ENCODE peak calls at places on chromosomes 7 and 10, in five cellular contexts. J is glutamatergic neuron, U is upper lobe of right lung, Q is fibroblast of lung, M is breast epithelium. W is an unnamed sample.

GRCh38 chr7:42502022-42502421 is 265.0 kb upstream of the GLI3 start:
- DNase-seq in J (no peak), U (no peak), M (no peak), Q (peak), W (no peak)

GRCh38 chr10:112435013-112435619 is 11.6 kb downstream of the ZDHHC6 start:
- DNase-seq in U (no peak), Q (peak), M (no peak), J (no peak), W (no peak)

GRCh38 chr7:132251327-132251659 is 325.0 kb downstream of the PLXNA4 start:
- DNase-seq in U (peak), Q (peak), M (peak), J (no peak), W (no peak)

GRCh38 chr10:114628106-114628505 is 30.0 kb downstream of the ABLIM1 start:
- DNase-seq in Q (no peak), U (no peak), M (no peak), J (no peak), W (no peak)

GRCh38 chr10:63866075-63866746 is 345.0 kb downstream of the REEP3 start:
- DNase-seq in M (no peak), U (peak), J (peak), Q (peak), W (peak)

GRCh38 chr10:99631496-99631895 is 11.3 kb upstream of the SLC25A28 start:
- DNase-seq in U (no peak), J (no peak), M (no peak), Q (peak), W (no peak)

GRCh38 chr7:138316421-138317043 is 143.5 kb upstream of the TRIM24 start:
- DNase-seq in Q (no peak), M (no peak), U (no peak), J (no peak), W (no peak)

GRCh38 chr10:27527597-27528295 is 23.6 kb downstream of the RAB18 start:
- DNase-seq in U (no peak), M (no peak), J (no peak), Q (no peak), W (no peak)

GRCh38 chr10:77902159-77902558 is 24.4 kb downstream of the DLG5 start:
- DNase-seq in M (no peak), U (no peak), J (no peak), Q (no peak), W (no peak)

GRCh38 chr10:14478639-14479038 is 147.9 kb upstream of the FRMD4A start:
- DNase-seq in Q (peak), J (peak), M (peak), U (no peak), W (no peak)
- TF ChIP-seq CTCF in Q (peak), J (peak), M (no peak), U (peak), W (peak)

DNA sequence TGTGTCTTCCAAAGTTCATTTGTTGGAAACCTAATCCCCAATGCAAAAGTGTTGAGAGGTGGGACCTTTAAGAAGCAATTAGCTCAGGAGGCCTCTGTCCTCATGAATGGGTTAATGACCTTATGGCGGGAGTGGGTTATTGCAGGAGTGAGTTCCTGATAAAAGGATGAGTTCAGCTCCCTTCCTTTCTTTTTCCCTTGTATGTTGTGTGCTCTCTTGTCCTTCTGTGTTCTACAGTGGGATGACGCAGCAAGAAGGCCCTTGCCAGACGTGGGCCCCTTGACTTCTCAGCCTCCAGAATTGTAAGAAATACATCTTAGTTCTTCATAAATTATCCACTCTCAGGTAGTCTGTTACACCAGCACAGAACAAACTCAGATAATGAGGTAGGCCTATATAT is 206.0 kb downstream of the DNAJC1 start:
- DNase-seq in J (no peak), U (no peak), M (no peak), Q (no peak), W (no peak)
- TF ChIP-seq CTCF in J (no peak), U (no peak), M (no peak), Q (no peak), W (no peak)

GRCh38 chr7:87506243-87507180 is 31.0 kb upstream of the ABCB4 start:
- DNase-seq in M (no peak), Q (peak), U (no peak), J (no peak), W (no peak)
- TF ChIP-seq CTCF in M (no peak), Q (peak), U (peak), J (no peak), W (peak)

GRCh38 chr10:21699575-21699974 is 165.5 kb downstream of the MLLT10 start:
- DNase-seq in J (no peak), M (no peak), Q (no peak), U (no peak), W (no peak)

GRCh38 chr10:21696302-21696701 is 162.3 kb downstream of the MLLT10 start:
- DNase-seq in J (no peak), Q (no peak), M (no peak), U (no peak), W (no peak)

GRCh38 chr10:21702633-21703111 is 168.6 kb downstream of the MLLT10 start:
- DNase-seq in J (no peak), U (no peak), Q (no peak), M (no peak), W (no peak)

GRCh38 chr10:21705142-21705827 is 171.3 kb downstream of the MLLT10 start:
- DNase-seq in J (no peak), U (no peak), Q (no peak), M (no peak), W (no peak)

GRCh38 chr10:21700474-21700873 is 166.4 kb downstream of the MLLT10 start:
- DNase-seq in U (no peak), M (no peak), J (no peak), Q (no peak), W (no peak)
- TF ChIP-seq CTCF in U (no peak), M (no peak), J (no peak), Q (no peak), W (no peak)

GRCh38 chr10:234708-235406 is 99.6 kb downstream of the ZMYND11 start:
- DNase-seq in Q (peak), J (no peak), M (no peak), U (no peak), W (no peak)
- TF ChIP-seq CTCF in Q (no peak), J (no peak), M (no peak), U (no peak), W (no peak)

DNA sequence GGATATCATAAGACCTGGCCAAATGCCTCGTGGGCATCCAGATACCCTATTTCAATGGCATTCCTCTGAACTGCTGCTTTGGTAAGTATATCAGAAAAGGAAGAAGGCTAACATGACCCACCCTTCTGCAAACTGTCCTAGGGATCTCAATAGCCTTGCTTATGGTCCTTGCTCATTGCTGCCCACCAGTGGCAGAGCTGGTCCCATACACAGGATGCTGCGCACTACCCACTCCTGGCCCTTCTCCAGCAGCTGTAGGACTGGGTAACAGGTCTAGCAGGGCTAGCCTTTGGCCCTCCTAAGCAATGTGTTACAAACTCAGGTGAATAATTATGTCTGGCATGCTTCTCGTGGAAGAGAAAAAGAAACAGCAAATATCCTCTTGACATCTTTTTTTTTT is 72.5 kb downstream of the C10orf90 start:
- DNase-seq in U (peak), J (peak), Q (peak), M (no peak), W (no peak)
- TF ChIP-seq CTCF in U (peak), J (peak), Q (peak), M (no peak), W (peak)

GRCh38 chr10:128466831-128467371 is 340.7 kb upstream of the MKI67 start:
- DNase-seq in J (no peak), Q (no peak), M (no peak), U (no peak), W (no peak)

GRCh38 chr10:128469515-128469914 is 343.3 kb upstream of the MKI67 start:
- DNase-seq in Q (no peak), M (no peak), J (no peak), U (no peak), W (no peak)

GRCh38 chr10:128470302-128470962 is 344.2 kb upstream of the MKI67 start:
- DNase-seq in Q (no peak), M (no peak), J (no peak), U (peak), W (no peak)

GRCh38 chr10:128471151-128471550 is 344.9 kb upstream of the MKI67 start:
- DNase-seq in M (no peak), U (peak), Q (no peak), J (no peak), W (no peak)

DNA sequence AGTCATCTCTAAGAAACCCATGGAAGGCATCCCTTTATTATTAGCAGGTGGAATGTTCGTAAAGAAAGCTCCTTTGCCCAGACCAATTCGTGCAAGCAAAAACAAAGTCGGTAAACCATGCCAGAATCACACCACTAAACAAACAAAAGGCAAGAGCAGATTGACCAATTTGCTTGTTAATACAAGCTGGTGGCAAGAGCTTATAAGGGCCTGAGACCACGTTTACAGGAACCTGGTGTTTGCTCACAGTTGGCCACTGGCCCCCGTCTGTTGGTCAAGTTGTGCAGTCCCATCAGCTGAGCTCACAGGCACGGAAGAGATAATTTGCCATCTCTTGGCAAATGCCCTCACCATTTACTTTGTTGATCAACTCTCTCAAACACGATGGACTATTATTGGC is 342.2 kb upstream of the MKI67 start:
- DNase-seq in U (no peak), J (no peak), M (no peak), Q (no peak), W (no peak)
- TF ChIP-seq CTCF in U (no peak), J (no peak), M (no peak), Q (no peak), W (no peak)

W was measured in D721Med.